ENCODE peak calls at places on chromosomes 2 and 18, in five cellular contexts. One of them, this sample, is unnamed.

GRCh38 chr2:184339966-184340365 is 258.4 kb upstream of the ZNF804A start:
- DNase-seq in tibial nerve: no peak
- DNase-seq in GM23248: no peak
- DNase-seq in breast epithelium: no peak
- DNase-seq in fibroblast of lung: peak
- DNase-seq in this sample: no peak

GRCh38 chr2:8219631-8220393 is 462.0 kb upstream of the ID2 start:
- DNase-seq in breast epithelium: no peak
- DNase-seq in tibial nerve: no peak
- DNase-seq in GM23248: peak
- DNase-seq in fibroblast of lung: no peak
- DNase-seq in this sample: peak

GRCh38 chr2:219228026-219228744 is 1.3 kb downstream of the ATG9A start:
- DNase-seq in GM23248: peak
- DNase-seq in fibroblast of lung: no peak
- DNase-seq in breast epithelium: no peak
- DNase-seq in tibial nerve: no peak
- DNase-seq in this sample: no peak

GRCh38 chr2:46431481-46432235 is 47.7 kb upstream of the TMEM247 start:
- DNase-seq in tibial nerve: no peak
- DNase-seq in breast epithelium: no peak
- DNase-seq in GM23248: peak
- DNase-seq in fibroblast of lung: peak
- DNase-seq in this sample: peak

GRCh38 chr2:196925445-196925767 is 1.1 kb downstream of the PGAP1 start:
- DNase-seq in tibial nerve: no peak
- DNase-seq in fibroblast of lung: no peak
- DNase-seq in GM23248: peak
- DNase-seq in breast epithelium: no peak
- DNase-seq in this sample: no peak

GRCh38 chr2:53536583-53537361 is 230.8 kb upstream of the CHAC2 start:
- DNase-seq in breast epithelium: no peak
- DNase-seq in fibroblast of lung: no peak
- DNase-seq in tibial nerve: no peak
- DNase-seq in GM23248: no peak
- DNase-seq in this sample: no peak

GRCh38 chr18:7207366-7207765 is 23.5 kb upstream of the LRRC30 start:
- DNase-seq in tibial nerve: no peak
- DNase-seq in fibroblast of lung: no peak
- DNase-seq in GM23248: peak
- DNase-seq in breast epithelium: no peak
- DNase-seq in this sample: no peak

GRCh38 chr18:7562491-7562890 is 4.6 kb upstream of the PTPRM start:
- DNase-seq in tibial nerve: no peak
- DNase-seq in breast epithelium: no peak
- DNase-seq in GM23248: no peak
- DNase-seq in fibroblast of lung: no peak
- DNase-seq in this sample: no peak

GRCh38 chr2:42545714-42546390 is 22.6 kb upstream of the MTA3 start:
- DNase-seq in GM23248: no peak
- DNase-seq in breast epithelium: no peak
- DNase-seq in fibroblast of lung: no peak
- DNase-seq in tibial nerve: no peak
- DNase-seq in this sample: no peak

GRCh38 chr2:137910641-137911040 is 53.6 kb upstream of the HNMT start:
- DNase-seq in fibroblast of lung: peak
- DNase-seq in GM23248: peak
- DNase-seq in breast epithelium: no peak
- DNase-seq in tibial nerve: no peak
- DNase-seq in this sample: no peak

GRCh38 chr2:191030521-191031154 is 16.7 kb upstream of the STAT1 start:
- DNase-seq in tibial nerve: no peak
- DNase-seq in GM23248: peak
- DNase-seq in fibroblast of lung: peak
- DNase-seq in breast epithelium: no peak
- DNase-seq in this sample: no peak

GRCh38 chr2:63614448-63614968 is 25.7 kb downstream of the MDH1 start:
- DNase-seq in fibroblast of lung: peak
- DNase-seq in tibial nerve: no peak
- DNase-seq in breast epithelium: no peak
- DNase-seq in GM23248: peak
- DNase-seq in this sample: no peak

GRCh38 chr18:8396244-8396643 is 213.0 kb upstream of the RAB12 start:
- DNase-seq in fibroblast of lung: no peak
- DNase-seq in GM23248: no peak
- DNase-seq in tibial nerve: no peak
- DNase-seq in breast epithelium: no peak
- DNase-seq in this sample: no peak

GRCh38 chr2:210072922-210073509 is 70.6 kb downstream of the RPE start:
- DNase-seq in GM23248: peak
- DNase-seq in tibial nerve: no peak
- DNase-seq in breast epithelium: no peak
- DNase-seq in fibroblast of lung: peak
- DNase-seq in this sample: no peak

GRCh38 chr2:64840419-64840818 is 148.8 kb upstream of the SLC1A4 start:
- DNase-seq in GM23248: peak
- DNase-seq in breast epithelium: no peak
- DNase-seq in fibroblast of lung: peak
- DNase-seq in tibial nerve: no peak
- DNase-seq in this sample: no peak

GRCh38 chr2:860259-860855 is 90.3 kb upstream of the SNTG2 start:
- DNase-seq in GM23248: no peak
- DNase-seq in fibroblast of lung: no peak
- DNase-seq in breast epithelium: no peak
- DNase-seq in tibial nerve: no peak
- DNase-seq in this sample: no peak

GRCh38 chr18:31741096-31741735 is 19.5 kb downstream of the SLC25A52 start:
- DNase-seq in breast epithelium: no peak
- DNase-seq in GM23248: peak
- DNase-seq in tibial nerve: peak
- DNase-seq in fibroblast of lung: peak
- DNase-seq in this sample: no peak

GRCh38 chr2:43102366-43103092 is 123.9 kb downstream of the ZFP36L2 start:
- DNase-seq in fibroblast of lung: peak
- DNase-seq in breast epithelium: peak
- DNase-seq in GM23248: no peak
- DNase-seq in tibial nerve: no peak
- DNase-seq in this sample: no peak

GRCh38 chr2:105873721-105874120 is 129.0 kb downstream of the NCK2 start:
- DNase-seq in GM23248: peak
- DNase-seq in tibial nerve: no peak
- DNase-seq in breast epithelium: no peak
- DNase-seq in fibroblast of lung: peak
- DNase-seq in this sample: no peak

GRCh38 chr2:98936133-98936916 is at the start of gene CRACDL:
- DNase-seq in GM23248: peak
- DNase-seq in fibroblast of lung: peak
- DNase-seq in breast epithelium: no peak
- DNase-seq in tibial nerve: no peak
- DNase-seq in this sample: no peak

GRCh38 chr2:67500541-67500940 is 103.4 kb downstream of the ETAA1 start:
- DNase-seq in tibial nerve: no peak
- DNase-seq in breast epithelium: no peak
- DNase-seq in GM23248: no peak
- DNase-seq in fibroblast of lung: peak
- DNase-seq in this sample: no peak

GRCh38 chr2:215900865-215901264 is 112.5 kb downstream of the MREG start:
- DNase-seq in breast epithelium: no peak
- DNase-seq in tibial nerve: no peak
- DNase-seq in fibroblast of lung: no peak
- DNase-seq in GM23248: no peak
- DNase-seq in this sample: no peak

GRCh38 chr2:206011795-206012194 is 74.2 kb downstream of the INO80D start:
- DNase-seq in breast epithelium: no peak
- DNase-seq in fibroblast of lung: peak
- DNase-seq in GM23248: peak
- DNase-seq in tibial nerve: no peak
- DNase-seq in this sample: no peak

GRCh38 chr2:16767789-16768188 is 102.2 kb upstream of the CYRIA start:
- DNase-seq in breast epithelium: no peak
- DNase-seq in tibial nerve: no peak
- DNase-seq in fibroblast of lung: peak
- DNase-seq in GM23248: no peak
- DNase-seq in this sample: no peak

GRCh38 chr2:178119181-178119922 is 7.1 kb downstream of the RBM45 start:
- DNase-seq in breast epithelium: no peak
- DNase-seq in tibial nerve: no peak
- DNase-seq in fibroblast of lung: no peak
- DNase-seq in GM23248: no peak
- DNase-seq in this sample: no peak

GRCh38 chr2:60028819-60029218 is 524.6 kb downstream of the BCL11A start:
- DNase-seq in GM23248: no peak
- DNase-seq in fibroblast of lung: no peak
- DNase-seq in breast epithelium: peak
- DNase-seq in tibial nerve: no peak
- DNase-seq in this sample: no peak

GRCh38 chr2:127620867-127621266 is 25.1 kb upstream of the GPR17 start:
- DNase-seq in breast epithelium: no peak
- DNase-seq in tibial nerve: no peak
- DNase-seq in GM23248: no peak
- DNase-seq in fibroblast of lung: no peak
- DNase-seq in this sample: no peak

DNA sequence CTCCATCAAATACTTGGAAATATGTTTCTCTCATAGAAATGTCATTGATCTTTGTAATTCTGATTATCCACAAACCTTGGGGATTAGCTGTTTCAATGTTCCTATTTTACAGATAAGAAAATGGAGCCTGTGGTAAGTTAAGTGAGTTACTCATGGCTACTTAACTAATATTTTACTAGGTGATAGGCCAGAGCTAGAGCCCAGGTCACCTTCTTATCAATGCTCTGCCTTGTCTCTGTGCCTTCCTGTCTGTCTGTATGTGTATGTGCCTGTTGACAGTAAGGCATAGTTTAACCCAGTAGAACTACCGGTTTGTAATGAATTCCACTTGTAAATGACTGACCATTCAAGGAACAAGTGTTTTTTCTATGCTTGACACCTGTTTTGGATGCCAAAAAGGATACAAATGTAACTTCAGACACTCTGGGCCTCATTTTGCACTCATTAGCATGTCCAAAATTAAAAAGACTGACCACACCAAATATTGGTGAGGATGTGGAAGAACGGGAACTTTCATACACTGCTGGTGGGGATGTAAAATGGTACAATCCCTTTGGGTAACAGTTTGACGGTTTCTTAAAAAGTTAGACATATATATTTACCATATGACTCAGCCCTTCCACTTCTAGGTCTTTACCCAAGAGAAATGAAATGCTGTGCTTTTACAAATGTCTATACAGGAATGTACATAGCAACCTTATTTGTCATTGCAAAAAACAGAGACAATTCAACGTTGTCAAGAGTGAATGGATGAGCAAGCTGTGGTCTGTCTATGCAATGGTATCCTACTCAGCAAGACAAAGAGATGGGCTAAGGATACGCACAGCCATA is 19.6 kb upstream of the IL1A start:
- DNase-seq in breast epithelium: no peak
- DNase-seq in GM23248: peak
- DNase-seq in fibroblast of lung: peak
- DNase-seq in tibial nerve: no peak
- DNase-seq in this sample: no peak
- H3K27ac ChIP-seq in breast epithelium: no peak
- H3K27ac ChIP-seq in GM23248: no peak
- H3K27ac ChIP-seq in fibroblast of lung: no peak
- H3K27ac ChIP-seq in tibial nerve: no peak
- H3K27ac ChIP-seq in this sample: no peak

DNA sequence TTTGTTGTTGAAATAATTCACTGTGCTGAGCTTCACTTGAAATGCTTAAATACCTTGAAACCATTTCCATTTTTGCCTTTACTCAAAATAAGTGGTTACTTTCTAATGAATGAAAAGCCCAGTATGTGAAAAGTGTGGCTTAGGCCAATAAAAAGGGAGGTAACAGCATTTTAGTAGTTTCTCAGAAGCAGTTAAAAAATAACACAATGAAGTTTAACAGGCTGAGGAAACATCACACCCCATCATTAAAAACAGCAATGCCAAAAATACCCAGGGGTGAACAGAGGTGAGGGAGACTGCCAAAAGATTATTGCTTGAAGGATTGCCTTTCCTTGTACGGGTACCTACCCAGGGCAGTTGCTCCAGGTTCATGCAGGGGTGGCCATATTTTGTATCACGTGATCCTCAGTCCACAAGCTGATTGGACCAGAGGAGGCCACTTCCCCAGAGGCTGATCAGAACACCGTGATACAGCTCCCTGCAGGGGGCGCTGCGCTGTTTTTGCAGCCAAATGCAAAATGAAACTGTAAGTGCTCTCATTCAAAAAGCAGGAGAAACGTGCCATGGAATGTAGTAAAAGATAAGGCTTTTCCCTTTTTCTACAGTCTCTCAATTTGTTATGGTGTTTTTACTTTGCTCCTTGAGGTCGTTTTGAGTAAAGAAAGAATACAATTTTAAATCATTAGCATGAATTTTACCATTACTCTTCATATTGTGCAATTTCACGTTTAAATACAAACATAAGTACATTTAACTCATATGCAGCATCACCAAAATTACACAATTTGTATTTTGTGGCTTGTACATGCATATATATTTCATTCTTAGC is 70.2 kb upstream of the SH3BP4 start:
- DNase-seq in tibial nerve: peak
- DNase-seq in fibroblast of lung: peak
- DNase-seq in breast epithelium: peak
- DNase-seq in GM23248: peak
- DNase-seq in this sample: peak
- H3K27ac ChIP-seq in tibial nerve: no peak
- H3K27ac ChIP-seq in fibroblast of lung: peak
- H3K27ac ChIP-seq in breast epithelium: no peak
- H3K27ac ChIP-seq in GM23248: no peak
- H3K27ac ChIP-seq in this sample: no peak

DNA sequence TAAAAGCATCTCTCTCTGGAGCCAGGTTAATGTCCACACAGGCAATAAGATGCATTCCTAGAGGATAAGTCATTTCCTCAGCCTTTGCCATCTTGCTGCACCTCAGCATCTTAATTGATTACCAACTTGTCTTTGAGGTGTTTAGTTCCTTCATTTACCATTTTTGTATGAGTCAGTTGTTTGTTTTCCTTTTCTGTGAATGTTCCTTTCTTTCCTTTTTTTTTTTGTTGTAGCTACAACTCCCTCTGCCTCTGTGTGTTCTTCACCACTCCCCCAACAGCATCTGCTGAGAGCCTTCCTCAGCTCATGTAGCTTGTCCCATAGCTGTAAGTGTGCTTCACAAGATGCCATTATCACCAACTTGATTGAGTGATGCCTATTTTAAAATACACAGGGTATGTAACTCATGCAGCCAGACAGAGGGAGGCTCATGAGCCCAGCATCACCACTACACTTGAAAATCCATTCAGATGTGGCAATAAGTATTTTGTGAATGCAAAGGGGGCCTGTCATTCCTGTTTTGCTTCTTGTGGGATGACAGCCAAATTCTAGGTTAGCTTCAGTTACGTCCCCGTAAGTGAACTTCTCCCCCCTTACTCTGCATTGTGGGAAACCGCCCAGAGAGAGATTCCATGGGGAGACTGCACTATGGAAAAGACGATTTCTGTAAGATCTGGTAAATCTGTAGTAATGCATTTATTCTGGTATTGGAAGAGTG is 315.9 kb upstream of the ZEB2 start:
- DNase-seq in GM23248: peak
- DNase-seq in breast epithelium: no peak
- DNase-seq in tibial nerve: no peak
- DNase-seq in fibroblast of lung: peak
- DNase-seq in this sample: no peak
- H3K27ac ChIP-seq in GM23248: peak
- H3K27ac ChIP-seq in breast epithelium: no peak
- H3K27ac ChIP-seq in tibial nerve: peak
- H3K27ac ChIP-seq in fibroblast of lung: no peak
- H3K27ac ChIP-seq in this sample: no peak

GRCh38 chr18:4242431-4243161 is 212.5 kb downstream of the DLGAP1 start:
- DNase-seq in tibial nerve: no peak
- DNase-seq in GM23248: no peak
- DNase-seq in breast epithelium: no peak
- DNase-seq in fibroblast of lung: no peak
- DNase-seq in this sample: no peak
- H3K27ac ChIP-seq in tibial nerve: no peak
- H3K27ac ChIP-seq in GM23248: no peak
- H3K27ac ChIP-seq in breast epithelium: no peak
- H3K27ac ChIP-seq in fibroblast of lung: no peak
- H3K27ac ChIP-seq in this sample: no peak